ENCODE peak calls at places on chromosomes 16 and 17, in nine cellular contexts. K is cardiac fibroblast, Y is OCI-LY7, G is upper lobe of right lung, S is A673, N is uterus, A is dorsolateral prefrontal cortex, R is AG04450, I is fibroblast of the aortic adventitia. D is an unnamed sample.

GRCh38 chr16:1454561-1454960 is 10.2 kb upstream of the CCDC154 start:
- DNase-seq in K (no peak), Y (no peak), G (no peak), S (no peak), N (no peak), A (no peak), R (no peak), I (no peak), D (no peak)

GRCh38 chr16:59274141-59274540 is 540.0 kb upstream of the GOT2 start:
- DNase-seq in K (no peak), Y (no peak), G (no peak), S (no peak), N (no peak), A (no peak), R (no peak), I (no peak), D (no peak)

GRCh38 chr17:42783062-42783777 is 2.8 kb downstream of the WNK4 start:
- DNase-seq in K (peak), Y (no peak), G (no peak), S (no peak), N (no peak), A (no peak), R (peak), I (peak), D (no peak)

GRCh38 chr17:33288954-33289353 is 4.1 kb downstream of the ASIC2 start:
- DNase-seq in K (no peak), Y (no peak), G (no peak), S (no peak), N (no peak), A (no peak), R (no peak), I (no peak), D (no peak)

GRCh38 chr17:3845361-3845753 is 689 bp downstream of the NCBP3 start:
- DNase-seq in K (peak), Y (peak), G (no peak), S (no peak), N (no peak), A (no peak), R (no peak), I (peak), D (peak)

GRCh38 chr17:70604854-70605253 is 435.5 kb downstream of the KCNJ2 start:
- DNase-seq in K (no peak), Y (no peak), G (no peak), S (peak), N (no peak), A (no peak), R (no peak), I (no peak), D (no peak)

GRCh38 chr17:39073916-39074315 is 77.5 kb downstream of the PLXDC1 start:
- DNase-seq in K (no peak), Y (no peak), G (no peak), S (no peak), N (no peak), A (no peak), R (no peak), I (no peak), D (no peak)

GRCh38 chr16:47045023-47045422 is 71.5 kb upstream of the DNAJA2 start:
- DNase-seq in K (peak), Y (no peak), G (no peak), S (no peak), N (no peak), A (no peak), R (no peak), I (peak), D (no peak)

GRCh38 chr16:24135624-24136296 is 120.4 kb upstream of the CACNG3 start:
- DNase-seq in K (no peak), Y (no peak), G (no peak), S (peak), N (no peak), A (no peak), R (no peak), I (no peak), D (no peak)

GRCh38 chr17:72134560-72135399 is 14.0 kb downstream of the SOX9 start:
- DNase-seq in K (no peak), Y (no peak), G (no peak), S (no peak), N (no peak), A (no peak), R (no peak), I (peak), D (no peak)

GRCh38 chr17:69828087-69828486 is 246.9 kb upstream of the KCNJ16 start:
- DNase-seq in K (peak), Y (no peak), G (no peak), S (no peak), N (no peak), A (no peak), R (no peak), I (peak), D (no peak)

GRCh38 chr17:72529386-72529785 is 408.6 kb downstream of the SOX9 start:
- DNase-seq in K (no peak), Y (no peak), G (no peak), S (no peak), N (no peak), A (no peak), R (no peak), I (no peak), D (no peak)

GRCh38 chr16:30786115-30786935 is 680 bp downstream of the ZNF629 start:
- DNase-seq in K (peak), Y (no peak), G (peak), S (peak), N (no peak), A (no peak), R (no peak), I (peak), D (peak)

GRCh38 chr17:1109606-1110523 is 69.9 kb downstream of the ABR start:
- DNase-seq in K (no peak), Y (no peak), G (peak), S (peak), N (no peak), A (no peak), R (no peak), I (no peak), D (no peak)

GRCh38 chr17:66957951-66958579 is 6.4 kb upstream of the CACNG4 start:
- DNase-seq in K (no peak), Y (no peak), G (no peak), S (no peak), N (no peak), A (no peak), R (no peak), I (no peak), D (no peak)

GRCh38 chr17:2171725-2172446 is 117.0 kb downstream of the HIC1 start:
- DNase-seq in K (peak), Y (no peak), G (peak), S (no peak), N (peak), A (peak), R (peak), I (peak), D (no peak)

GRCh38 chr17:78345791-78346494 is 13.9 kb downstream of the SOCS3 start:
- DNase-seq in K (no peak), Y (no peak), G (no peak), S (no peak), N (no peak), A (no peak), R (no peak), I (no peak), D (no peak)

GRCh38 chr16:6969594-6969993 is 363.1 kb upstream of the RBFOX1 start:
- DNase-seq in K (no peak), Y (no peak), G (no peak), S (no peak), N (no peak), A (no peak), R (no peak), I (no peak), D (no peak)

GRCh38 chr17:65530158-65530984 is 31.1 kb downstream of the AXIN2 start:
- DNase-seq in K (no peak), Y (no peak), G (no peak), S (no peak), N (no peak), A (no peak), R (no peak), I (no peak), D (no peak)

GRCh38 chr17:59110973-59111372 is 4.3 kb upstream of the TRIM37 start:
- DNase-seq in K (no peak), Y (no peak), G (no peak), S (no peak), N (no peak), A (no peak), R (no peak), I (no peak), D (no peak)

GRCh38 chr16:51175081-51175480 is 24.0 kb upstream of the SALL1 start:
- DNase-seq in K (no peak), Y (no peak), G (no peak), S (no peak), N (no peak), A (no peak), R (no peak), I (peak), D (no peak)

GRCh38 chr17:51739245-51739886 is 419.1 kb downstream of the CA10 start:
- DNase-seq in K (no peak), Y (no peak), G (no peak), S (no peak), N (no peak), A (no peak), R (no peak), I (no peak), D (no peak)

GRCh38 chr16:86676216-86676800 is 98.0 kb downstream of the FOXL1 start:
- DNase-seq in K (peak), Y (no peak), G (no peak), S (no peak), N (no peak), A (no peak), R (peak), I (peak), D (no peak)

GRCh38 chr17:80427366-80428282 is 12.7 kb downstream of the ENDOV start:
- DNase-seq in K (no peak), Y (no peak), G (no peak), S (no peak), N (no peak), A (peak), R (no peak), I (no peak), D (no peak)

GRCh38 chr16:23013484-23013883 is 135.8 kb downstream of the USP31 start:
- DNase-seq in K (no peak), Y (peak), G (no peak), S (peak), N (no peak), A (no peak), R (no peak), I (no peak), D (no peak)

GRCh38 chr17:40779181-40779909 is 3.0 kb downstream of the KRT27 start:
- DNase-seq in K (no peak), Y (no peak), G (peak), S (peak), N (no peak), A (no peak), R (no peak), I (no peak), D (no peak)

GRCh38 chr16:53952215-53953208 is 248.6 kb downstream of the FTO start:
- DNase-seq in K (peak), Y (peak), G (no peak), S (peak), N (no peak), A (no peak), R (no peak), I (peak), D (peak)

GRCh38 chr17:78351449-78352006 is 8.3 kb downstream of the SOCS3 start:
- DNase-seq in K (peak), Y (no peak), G (peak), S (no peak), N (peak), A (peak), R (peak), I (peak), D (no peak)

GRCh38 chr16:84340305-84341040 is 27.9 kb upstream of the ATP2C2 start:
- DNase-seq in K (no peak), Y (no peak), G (peak), S (no peak), N (no peak), A (no peak), R (no peak), I (no peak), D (no peak)

GRCh38 chr16:87921236-87921773 is 15.0 kb downstream of the CA5A start:
- DNase-seq in K (no peak), Y (no peak), G (no peak), S (no peak), N (no peak), A (no peak), R (no peak), I (no peak), D (no peak)

GRCh38 chr17:29005936-29006438 is at the start of gene SEZ6:
- DNase-seq in K (peak), Y (peak), G (peak), S (peak), N (peak), A (peak), R (peak), I (peak), D (peak)

GRCh38 chr16:7601100-7601499 is 268.5 kb downstream of the RBFOX1 start:
- DNase-seq in K (no peak), Y (no peak), G (no peak), S (no peak), N (no peak), A (no peak), R (no peak), I (no peak), D (no peak)

GRCh38 chr17:16474012-16474725 is 17.8 kb downstream of the LRRC75A start:
- DNase-seq in K (peak), Y (no peak), G (no peak), S (no peak), N (no peak), A (no peak), R (no peak), I (peak), D (no peak)

GRCh38 chr16:11976850-11977205 is 294 bp downstream of the SNX29 start:
- DNase-seq in K (no peak), Y (no peak), G (no peak), S (no peak), N (no peak), A (no peak), R (no peak), I (no peak), D (no peak)

GRCh38 chr16:11973065-11973464 is 3.5 kb upstream of the SNX29 start:
- DNase-seq in K (no peak), Y (no peak), G (no peak), S (no peak), N (no peak), A (no peak), R (no peak), I (no peak), D (no peak)

GRCh38 chr16:11968577-11968976 is 3.6 kb downstream of the TNFRSF17 start:
- DNase-seq in K (no peak), Y (no peak), G (no peak), S (no peak), N (no peak), A (no peak), R (no peak), I (no peak), D (no peak)

GRCh38 chr16:11967195-11967911 is 2.3 kb downstream of the TNFRSF17 start:
- DNase-seq in K (no peak), Y (peak), G (no peak), S (no peak), N (no peak), A (no peak), R (no peak), I (no peak), D (no peak)

DNA sequence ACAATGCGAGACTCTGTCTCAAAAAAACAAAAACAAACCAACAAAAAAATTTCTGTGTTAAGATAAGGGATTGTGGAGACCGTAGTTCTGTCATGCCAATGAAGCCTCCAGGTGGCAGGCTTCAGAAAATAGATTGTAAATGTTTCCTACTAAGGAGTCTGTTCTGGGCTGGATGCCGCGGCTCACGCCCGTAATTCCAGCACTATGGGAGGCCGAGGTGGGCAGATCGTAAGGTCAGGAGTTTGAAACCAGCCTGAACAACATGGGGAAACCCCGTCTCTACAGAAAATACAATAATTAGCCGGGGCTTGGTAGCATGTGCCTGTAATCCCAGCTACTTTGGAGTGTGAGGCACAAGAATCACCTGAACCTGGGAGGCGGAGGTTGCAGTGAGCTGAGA is 4.4 kb upstream of the SNX29 start:
- DNase-seq in K (no peak), Y (no peak), G (no peak), S (peak), N (no peak), A (no peak), R (no peak), I (no peak), D (no peak)
- TF ChIP-seq CTCF in K (no peak), Y (peak), G (no peak), S (peak), N (no peak), A (peak), R (peak), I (no peak), D (peak)

GRCh38 chr16:48831081-48831722 is 221.2 kb upstream of the N4BP1 start:
- DNase-seq in K (no peak), Y (no peak), G (no peak), S (peak), N (no peak), A (no peak), R (no peak), I (no peak), D (no peak)
- TF ChIP-seq CTCF in K (no peak), Y (peak), G (no peak), S (peak), N (no peak), A (no peak), R (no peak), I (no peak), D (no peak)

DNA sequence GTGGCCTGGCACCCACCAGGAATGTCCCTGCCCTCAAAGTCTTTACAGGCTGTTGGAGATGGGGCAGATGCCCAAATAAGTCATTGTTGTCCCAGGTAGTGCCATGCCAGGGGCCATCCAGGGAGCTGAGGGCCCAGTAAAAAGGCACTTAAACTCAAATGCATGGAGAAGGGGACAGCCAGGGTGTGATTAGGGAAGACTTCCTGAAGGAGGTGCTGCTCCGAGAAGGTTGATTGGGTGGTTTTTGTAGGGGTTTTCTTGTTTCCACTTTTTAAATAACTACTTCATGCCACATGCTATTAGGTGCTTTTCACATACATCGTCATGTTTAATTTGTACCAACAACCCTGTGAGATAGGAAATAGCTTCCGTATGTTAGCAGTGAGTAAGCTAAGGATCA is 66.9 kb downstream of the RAI1 start:
- DNase-seq in K (no peak), Y (no peak), G (no peak), S (peak), N (no peak), A (no peak), R (no peak), I (no peak), D (no peak)
- TF ChIP-seq CTCF in K (no peak), Y (peak), G (no peak), S (peak), N (no peak), A (no peak), R (no peak), I (no peak), D (peak)

GRCh38 chr16:67499159-67499558 is 15.8 kb upstream of the AGRP start:
- DNase-seq in K (peak), Y (no peak), G (no peak), S (no peak), N (no peak), A (no peak), R (no peak), I (peak), D (no peak)
- TF ChIP-seq CTCF in K (no peak), Y (no peak), G (no peak), S (no peak), N (no peak), A (no peak), R (no peak), I (no peak), D (no peak)

GRCh38 chr16:64898159-64898558 is 223.7 kb downstream of the CDH11 start:
- DNase-seq in K (no peak), Y (no peak), G (no peak), S (no peak), N (no peak), A (no peak), R (no peak), I (no peak), D (no peak)

GRCh38 chr16:64893386-64893785 is 228.5 kb downstream of the CDH11 start:
- DNase-seq in K (no peak), Y (no peak), G (no peak), S (peak), N (no peak), A (no peak), R (no peak), I (no peak), D (no peak)

DNA sequence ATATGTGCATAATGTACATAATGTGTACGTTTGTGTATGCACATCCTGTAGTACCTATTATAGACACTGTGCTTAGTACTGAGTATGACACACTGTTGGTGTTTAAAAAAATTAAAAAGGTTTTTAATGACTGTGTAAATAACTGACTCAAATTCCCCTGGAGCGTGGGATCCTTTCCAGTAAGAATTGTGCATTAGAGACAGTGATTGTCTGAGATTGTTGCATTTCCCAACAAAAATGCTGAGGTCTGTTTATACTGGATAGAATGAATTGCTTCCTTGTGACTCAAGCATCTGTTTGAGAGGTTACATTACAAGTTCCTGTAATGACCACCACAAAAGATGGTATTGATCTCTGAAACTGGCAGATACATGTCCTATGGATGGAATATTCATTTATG is 229.0 kb downstream of the CDH11 start:
- DNase-seq in K (peak), Y (no peak), G (no peak), S (no peak), N (no peak), A (no peak), R (peak), I (peak), D (no peak)
- TF ChIP-seq CTCF in K (peak), Y (no peak), G (no peak), S (no peak), N (no peak), A (no peak), R (no peak), I (no peak), D (no peak)

GRCh38 chr17:14302421-14303099 is 1.7 kb downstream of the HS3ST3B1 start:
- DNase-seq in K (peak), Y (peak), G (peak), S (peak), N (peak), A (peak), R (peak), I (peak), D (peak)

GRCh38 chr17:14301761-14302401 is 1.0 kb downstream of the HS3ST3B1 start:
- DNase-seq in K (peak), Y (peak), G (peak), S (no peak), N (no peak), A (no peak), R (no peak), I (peak), D (peak)

GRCh38 chr17:14300628-14301278 is at the start of gene HS3ST3B1:
- DNase-seq in K (peak), Y (peak), G (peak), S (peak), N (peak), A (peak), R (peak), I (peak), D (peak)

GRCh38 chr17:14299261-14300093 is 1.4 kb upstream of the HS3ST3B1 start:
- DNase-seq in K (peak), Y (no peak), G (peak), S (no peak), N (no peak), A (no peak), R (no peak), I (peak), D (peak)

DNA sequence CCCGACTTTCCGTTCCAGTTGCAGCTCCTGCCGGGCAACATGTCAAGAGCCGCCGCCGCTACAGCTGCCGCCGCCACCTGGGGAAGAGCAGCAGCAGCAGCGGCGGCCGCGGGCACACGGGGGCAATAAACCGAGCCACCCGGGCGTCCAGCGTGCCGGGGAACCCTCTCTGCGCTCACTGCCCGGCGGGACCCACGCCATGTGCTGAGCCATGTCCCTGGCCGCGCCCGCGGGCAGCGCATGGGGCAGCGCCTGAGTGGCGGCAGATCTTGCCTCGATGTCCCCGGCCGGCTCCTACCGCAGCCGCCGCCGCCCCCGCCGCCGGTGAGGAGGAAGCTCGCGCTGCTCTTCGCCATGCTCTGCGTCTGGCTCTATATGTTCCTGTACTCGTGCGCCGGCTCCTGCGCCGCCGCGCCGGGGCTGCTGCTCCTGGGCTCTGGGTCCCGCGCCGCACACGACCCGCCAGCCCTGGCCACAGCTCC is 439 bp downstream of the HS3ST3B1 start:
- DNase-seq in K (no peak), Y (peak), G (no peak), S (no peak), N (no peak), A (no peak), R (no peak), I (no peak), D (peak)
- TF ChIP-seq CTCF in K (no peak), Y (peak), G (peak), S (peak), N (no peak), A (no peak), R (no peak), I (no peak), D (no peak)

D was measured in GM20000.